ENCODE peak calls at places on chromosome 5, in four cellular contexts. One of them, this sample, is unnamed. For H3K4me1, the result is how much of the 10 kb centered on the place peaks cover.

GRCh38 chr5:10856646-10857332 is 95.8 kb upstream of the DAP start:
- DNase-seq in GM12878: no peak
- DNase-seq in A549: peak
- DNase-seq in HepG2: peak
- DNase-seq in this sample: peak

GRCh38 chr5:10315181-10315580 is 7.5 kb upstream of the CMBL start:
- DNase-seq in GM12878: no peak
- DNase-seq in A549: no peak
- DNase-seq in HepG2: no peak
- DNase-seq in this sample: no peak

GRCh38 chr5:143094087-143094511 is 309.4 kb downstream of the NR3C1 start:
- DNase-seq in GM12878: no peak
- DNase-seq in A549: no peak
- DNase-seq in HepG2: no peak
- DNase-seq in this sample: no peak

GRCh38 chr5:143659614-143660238 is 152.2 kb upstream of the HMHB1 start:
- DNase-seq in GM12878: no peak
- DNase-seq in A549: peak
- DNase-seq in HepG2: peak
- DNase-seq in this sample: no peak

GRCh38 chr5:16726538-16726946 is 109.7 kb upstream of the RETREG1 start:
- DNase-seq in GM12878: peak
- DNase-seq in A549: no peak
- DNase-seq in HepG2: no peak
- DNase-seq in this sample: no peak

GRCh38 chr5:53151713-53152458 is 42.3 kb upstream of the MOCS2 start:
- DNase-seq in GM12878: no peak
- DNase-seq in A549: no peak
- DNase-seq in HepG2: no peak
- DNase-seq in this sample: no peak

GRCh38 chr5:33488558-33489355 is 48.0 kb downstream of the TARS1 start:
- DNase-seq in GM12878: no peak
- DNase-seq in A549: no peak
- DNase-seq in HepG2: no peak
- DNase-seq in this sample: no peak

GRCh38 chr5:101543780-101544179 is 640.7 kb upstream of the ST8SIA4 start:
- DNase-seq in GM12878: no peak
- DNase-seq in A549: no peak
- DNase-seq in HepG2: no peak
- DNase-seq in this sample: no peak

GRCh38 chr5:6394429-6395101 is 16.2 kb upstream of the MED10 start:
- DNase-seq in GM12878: no peak
- DNase-seq in A549: no peak
- DNase-seq in HepG2: no peak
- DNase-seq in this sample: no peak

GRCh38 chr5:175810457-175810856 is 60.9 kb upstream of the CPLX2 start:
- DNase-seq in GM12878: no peak
- DNase-seq in A549: no peak
- DNase-seq in HepG2: no peak
- DNase-seq in this sample: no peak

GRCh38 chr5:29005386-29005785 is 1967.0 kb upstream of the CDH9 start:
- DNase-seq in GM12878: no peak
- DNase-seq in A549: no peak
- DNase-seq in HepG2: peak
- DNase-seq in this sample: peak

GRCh38 chr5:178123987-178124925 is 6.6 kb upstream of the RMND5B start:
- DNase-seq in GM12878: no peak
- DNase-seq in A549: no peak
- DNase-seq in HepG2: no peak
- DNase-seq in this sample: no peak

GRCh38 chr5:92242170-92242569 is 859.1 kb upstream of the ARRDC3 start:
- DNase-seq in GM12878: no peak
- DNase-seq in A549: no peak
- DNase-seq in HepG2: no peak
- DNase-seq in this sample: no peak

GRCh38 chr5:647727-648126 is 35.6 kb downstream of the CEP72 start:
- DNase-seq in GM12878: no peak
- DNase-seq in A549: no peak
- DNase-seq in HepG2: no peak
- DNase-seq in this sample: no peak

GRCh38 chr5:125926172-125926571 is 497.0 kb upstream of the GRAMD2B start:
- DNase-seq in GM12878: no peak
- DNase-seq in A549: no peak
- DNase-seq in HepG2: no peak
- DNase-seq in this sample: no peak

GRCh38 chr5:157870837-157871834 is 12.2 kb upstream of the CLINT1 start:
- DNase-seq in GM12878: no peak
- DNase-seq in A549: peak
- DNase-seq in HepG2: peak
- DNase-seq in this sample: no peak

GRCh38 chr5:43191740-43192557 is at the start of gene NIM1K:
- DNase-seq in GM12878: no peak
- DNase-seq in A549: peak
- DNase-seq in HepG2: peak
- DNase-seq in this sample: peak

GRCh38 chr5:76492819-76493189 is 89.7 kb downstream of the IQGAP2 start:
- DNase-seq in GM12878: no peak
- DNase-seq in A549: no peak
- DNase-seq in HepG2: no peak
- DNase-seq in this sample: no peak
- H3K4me1 ChIP-seq in GM12878: under half
- H3K4me1 ChIP-seq in A549: under half
- H3K4me1 ChIP-seq in HepG2: half or more
- H3K4me1 ChIP-seq in this sample: under half

GRCh38 chr5:146081685-146082084 is 23.7 kb downstream of the PLAC8L1 start:
- DNase-seq in GM12878: no peak
- DNase-seq in A549: no peak
- DNase-seq in HepG2: no peak
- DNase-seq in this sample: no peak

GRCh38 chr5:146088098-146088497 is 17.3 kb downstream of the PLAC8L1 start:
- DNase-seq in GM12878: no peak
- DNase-seq in A549: no peak
- DNase-seq in HepG2: no peak
- DNase-seq in this sample: no peak

GRCh38 chr5:146082798-146083197 is 22.6 kb downstream of the PLAC8L1 start:
- DNase-seq in GM12878: peak
- DNase-seq in A549: no peak
- DNase-seq in HepG2: no peak
- DNase-seq in this sample: no peak

GRCh38 chr5:146079695-146080361 is 25.5 kb downstream of the PLAC8L1 start:
- DNase-seq in GM12878: peak
- DNase-seq in A549: no peak
- DNase-seq in HepG2: no peak
- DNase-seq in this sample: no peak

DNA sequence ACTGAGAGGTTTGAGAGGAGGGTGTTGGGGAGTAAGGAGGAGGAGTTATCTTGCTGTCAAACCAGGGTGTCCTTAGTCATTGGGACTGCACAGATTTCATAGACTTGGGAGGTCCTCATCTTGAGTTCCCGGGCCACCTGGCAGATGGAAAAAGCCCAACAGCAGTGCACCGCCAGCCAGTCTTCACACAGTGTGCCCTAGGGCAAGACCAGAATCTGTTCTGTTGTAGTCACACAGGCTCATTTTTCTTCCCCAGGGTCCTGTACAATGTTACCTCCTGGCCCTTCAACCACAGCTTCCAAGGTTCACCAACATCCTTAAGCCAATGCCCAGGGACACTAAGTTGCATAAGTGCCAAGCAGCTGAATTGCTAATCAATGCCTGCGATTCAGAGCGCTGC is 21.0 kb downstream of the PLAC8L1 start:
- DNase-seq in GM12878: no peak
- DNase-seq in A549: no peak
- DNase-seq in HepG2: no peak
- DNase-seq in this sample: no peak
- TF ChIP-seq PBX3 in GM12878: no peak
- TF ChIP-seq PBX3 in A549: no peak
- TF ChIP-seq PBX3 in HepG2: no peak
- TF ChIP-seq PBX3 in this sample: no peak

DNA sequence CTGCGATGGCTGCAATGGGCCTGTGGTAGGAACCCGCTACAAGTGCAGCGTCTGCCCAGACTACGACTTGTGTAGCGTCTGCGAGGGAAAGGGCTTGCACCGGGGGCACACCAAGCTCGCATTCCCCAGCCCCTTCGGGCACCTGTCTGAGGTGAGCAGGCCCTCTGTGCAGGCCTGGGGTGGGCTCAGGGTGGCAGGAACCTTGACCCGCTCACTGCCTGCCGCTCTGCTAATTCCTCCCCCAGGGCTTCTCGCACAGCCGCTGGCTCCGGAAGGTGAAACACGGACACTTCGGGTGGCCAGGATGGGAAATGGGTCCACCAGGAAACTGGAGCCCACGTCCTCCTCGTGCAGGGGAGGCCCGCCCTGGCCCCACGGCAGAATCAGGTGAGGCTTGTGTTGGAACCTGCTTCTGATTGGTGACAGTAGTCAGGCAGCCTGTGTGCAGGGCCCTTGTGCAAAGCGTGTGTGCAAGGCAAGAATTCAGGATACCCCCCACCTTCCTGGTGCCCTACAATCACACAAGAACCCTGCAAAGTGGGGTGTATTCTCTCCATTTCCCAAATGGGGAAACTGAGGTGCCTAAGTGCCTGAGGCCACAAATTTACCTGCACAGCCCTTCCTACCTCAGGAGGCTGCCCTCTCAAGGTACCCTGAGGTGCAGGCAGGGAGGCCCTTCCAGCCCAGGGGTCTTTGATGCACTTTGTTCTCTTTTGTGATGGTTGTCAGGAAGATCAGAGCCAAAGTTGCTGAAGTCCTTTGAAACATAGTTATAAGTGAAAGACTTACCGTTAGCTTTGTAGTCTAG is 3.4 kb downstream of the SQSTM1 start:
- DNase-seq in GM12878: no peak
- DNase-seq in A549: no peak
- DNase-seq in HepG2: no peak
- DNase-seq in this sample: no peak
- H3K4me1 ChIP-seq in GM12878: under half
- H3K4me1 ChIP-seq in A549: half or more
- H3K4me1 ChIP-seq in HepG2: half or more
- H3K4me1 ChIP-seq in this sample: under half

GRCh38 chr5:135650081-135650480 is 71.3 kb upstream of the CXCL14 start:
- DNase-seq in GM12878: no peak
- DNase-seq in A549: no peak
- DNase-seq in HepG2: no peak
- DNase-seq in this sample: no peak

GRCh38 chr5:135651156-135651555 is 72.4 kb upstream of the CXCL14 start:
- DNase-seq in GM12878: no peak
- DNase-seq in A549: no peak
- DNase-seq in HepG2: no peak
- DNase-seq in this sample: no peak

GRCh38 chr5:135654646-135655045 is 75.9 kb upstream of the CXCL14 start:
- DNase-seq in GM12878: no peak
- DNase-seq in A549: no peak
- DNase-seq in HepG2: no peak
- DNase-seq in this sample: no peak

GRCh38 chr5:135657536-135658307 is 78.9 kb upstream of the CXCL14 start:
- DNase-seq in GM12878: no peak
- DNase-seq in A549: no peak
- DNase-seq in HepG2: no peak
- DNase-seq in this sample: no peak

GRCh38 chr5:135655326-135655725 is 76.5 kb upstream of the CXCL14 start:
- DNase-seq in GM12878: no peak
- DNase-seq in A549: no peak
- DNase-seq in HepG2: no peak
- DNase-seq in this sample: no peak
- TF ChIP-seq PBX3 in GM12878: no peak
- TF ChIP-seq PBX3 in A549: no peak
- TF ChIP-seq PBX3 in HepG2: no peak
- TF ChIP-seq PBX3 in this sample: no peak

This sample was measured in SK-N-SH.